ENCODE peak calls at places on chromosomes 11 and 22, in five cellular contexts. A is HCT116, Z is K562, I is GM23338, P is endothelial cell of umbilical vein. U is an unnamed sample.

GRCh38 chr11:944711-945470 is 19.2 kb downstream of the AP2A2 start:
- DNase-seq in P (no peak), A (no peak), I (peak), Z (peak), U (no peak)

GRCh38 chr11:21948876-21949275 is 244.0 kb upstream of the ANO5 start:
- DNase-seq in P (no peak), I (no peak), A (no peak), Z (no peak), U (no peak)

GRCh38 chr11:105109855-105110750 is 29.5 kb downstream of the CARD18 start:
- DNase-seq in I (no peak), A (no peak), P (peak), Z (no peak), U (no peak)

GRCh38 chr11:80782135-80782885 is 1341.5 kb upstream of the TENM4 start:
- DNase-seq in A (no peak), Z (no peak), P (no peak), I (peak), U (no peak)

GRCh38 chr22:29431986-29432385 is 6.4 kb upstream of the RFPL1 start:
- DNase-seq in Z (no peak), A (no peak), P (no peak), I (peak), U (no peak)

GRCh38 chr11:24820541-24820940 is 323.7 kb downstream of the LUZP2 start:
- DNase-seq in A (no peak), Z (no peak), P (no peak), I (no peak), U (no peak)

GRCh38 chr11:14300661-14301304 is 58.2 kb downstream of the RRAS2 start:
- DNase-seq in I (peak), A (peak), Z (peak), P (peak), U (peak)

GRCh38 chr11:36240178-36240577 is 49.0 kb downstream of the COMMD9 start:
- DNase-seq in P (no peak), I (no peak), A (no peak), Z (no peak), U (no peak)

GRCh38 chr11:32005786-32006406 is 85.0 kb upstream of the RCN1 start:
- DNase-seq in Z (no peak), I (no peak), A (no peak), P (no peak), U (no peak)

GRCh38 chr22:47474895-47475294 is 712.4 kb downstream of the TBC1D22A start:
- DNase-seq in A (no peak), Z (no peak), I (no peak), P (no peak), U (no peak)

GRCh38 chr11:81792416-81792815 is 941.2 kb downstream of the FAM181B start:
- DNase-seq in Z (no peak), P (no peak), I (no peak), A (no peak), U (no peak)

GRCh38 chr11:61701298-61701993 is 21.3 kb downstream of the DAGLA start:
- DNase-seq in I (peak), Z (peak), A (peak), P (peak), U (no peak)

GRCh38 chr22:41683616-41684015 is 5.1 kb downstream of the SNU13 start:
- DNase-seq in I (no peak), A (no peak), Z (no peak), P (no peak), U (no peak)

GRCh38 chr22:38069372-38070249 is 12.4 kb downstream of the PICK1 start:
- DNase-seq in P (peak), A (no peak), I (peak), Z (peak), U (no peak)

GRCh38 chr22:22709719-22710445 is 65.5 kb downstream of the GGTLC2 start:
- DNase-seq in I (peak), P (no peak), A (no peak), Z (peak), U (no peak)

GRCh38 chr11:47259178-47259977 is 1.6 kb downstream of the NR1H3 start:
- DNase-seq in I (peak), P (peak), Z (no peak), A (no peak), U (no peak)

GRCh38 chr11:106466441-106467190 is 389.2 kb downstream of the AASDHPPT start:
- DNase-seq in I (no peak), A (no peak), Z (no peak), P (no peak), U (no peak)

GRCh38 chr11:69301491-69302401 is 7.8 kb downstream of the MYEOV start:
- DNase-seq in Z (peak), A (peak), I (no peak), P (peak), U (no peak)

GRCh38 chr11:35857922-35858321 is 85.9 kb upstream of the LDLRAD3 start:
- DNase-seq in A (no peak), P (no peak), Z (no peak), I (no peak), U (no peak)

GRCh38 chr11:69650832-69651344 is 9.9 kb downstream of the CCND1 start:
- DNase-seq in I (no peak), P (no peak), Z (no peak), A (no peak), U (no peak)

GRCh38 chr11:121482231-121483129 is 29.7 kb upstream of the SORL1-AS1 start:
- DNase-seq in Z (no peak), P (peak), A (no peak), I (no peak), U (no peak)

GRCh38 chr11:109604506-109604905 is 182.5 kb downstream of the C11orf87 start:
- DNase-seq in P (no peak), Z (no peak), A (no peak), I (no peak), U (no peak)

GRCh38 chr11:27563201-27563600 is 56.6 kb upstream of the LIN7C start:
- DNase-seq in P (peak), I (no peak), A (no peak), Z (no peak), U (no peak)

GRCh38 chr11:68012843-68013610 is 2.9 kb downstream of the ALDH3B1 start:
- DNase-seq in A (peak), Z (no peak), P (no peak), I (no peak), U (no peak)

GRCh38 chr22:20624161-20624616 is 116.8 kb downstream of the MED15 start:
- DNase-seq in I (no peak), A (no peak), P (no peak), Z (no peak), U (no peak)

GRCh38 chr22:48071828-48072227 is 1309.4 kb downstream of the TBC1D22A start:
- DNase-seq in P (no peak), A (no peak), I (no peak), Z (no peak), U (no peak)

GRCh38 chr11:20162340-20162739 is 2.1 kb upstream of the DBX1 start:
- DNase-seq in A (no peak), Z (no peak), I (peak), P (no peak), U (no peak)

GRCh38 chr22:40324468-40325305 is 21.6 kb upstream of the ADSL start:
- DNase-seq in A (no peak), I (no peak), Z (no peak), P (no peak), U (no peak)

GRCh38 chr11:66324626-66325025 is 7.8 kb upstream of the CD248 start:
- DNase-seq in Z (no peak), I (no peak), P (no peak), A (no peak), U (no peak)

GRCh38 chr11:62103141-62103540 is 20.7 kb upstream of the INCENP start:
- DNase-seq in I (no peak), A (no peak), Z (no peak), P (no peak), U (no peak)

GRCh38 chr11:122809861-122810260 is 28.4 kb upstream of the CRTAM start:
- DNase-seq in P (no peak), Z (no peak), I (no peak), A (no peak), U (no peak)

GRCh38 chr11:122807731-122808485 is 30.4 kb upstream of the CRTAM start:
- DNase-seq in I (no peak), A (no peak), P (no peak), Z (no peak), U (no peak)

GRCh38 chr11:122804796-122805195 is 33.5 kb upstream of the CRTAM start:
- DNase-seq in I (no peak), Z (no peak), P (no peak), A (no peak), U (no peak)

GRCh38 chr11:122811721-122812120 is 26.6 kb upstream of the CRTAM start:
- DNase-seq in A (no peak), Z (no peak), P (no peak), I (no peak), U (no peak)

DNA sequence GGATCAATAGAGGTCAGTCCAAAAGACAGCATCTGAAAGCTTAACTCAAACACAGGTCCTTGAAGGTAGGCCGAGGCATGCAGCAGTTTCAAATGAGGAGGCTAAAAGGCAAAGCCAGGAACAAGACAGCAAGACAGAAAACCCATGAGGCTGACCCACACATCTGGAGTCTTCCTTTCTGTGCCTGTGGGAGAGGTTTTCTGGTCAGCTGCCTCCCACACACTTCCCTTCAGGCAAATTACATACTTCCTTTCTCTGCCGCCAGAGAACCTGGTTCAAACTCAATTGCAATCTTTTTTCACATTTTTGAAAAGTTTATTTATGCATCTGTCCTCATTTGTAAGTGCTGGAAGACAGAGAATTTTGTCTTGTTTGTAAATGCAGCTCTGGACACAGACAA is 29.8 kb upstream of the CRTAM start:
- DNase-seq in I (no peak), P (peak), Z (no peak), A (no peak), U (no peak)
- TF ChIP-seq POLR2AphosphoS5 in I (no peak), P (no peak), Z (no peak), A (no peak), U (no peak)

GRCh38 chr22:50170453-50171318 is at the start of gene PANX2:
- DNase-seq in A (no peak), P (no peak), Z (peak), I (peak), U (no peak)
- TF ChIP-seq EZH2 in A (no peak), P (no peak), Z (no peak), I (peak), U (no peak)

DNA sequence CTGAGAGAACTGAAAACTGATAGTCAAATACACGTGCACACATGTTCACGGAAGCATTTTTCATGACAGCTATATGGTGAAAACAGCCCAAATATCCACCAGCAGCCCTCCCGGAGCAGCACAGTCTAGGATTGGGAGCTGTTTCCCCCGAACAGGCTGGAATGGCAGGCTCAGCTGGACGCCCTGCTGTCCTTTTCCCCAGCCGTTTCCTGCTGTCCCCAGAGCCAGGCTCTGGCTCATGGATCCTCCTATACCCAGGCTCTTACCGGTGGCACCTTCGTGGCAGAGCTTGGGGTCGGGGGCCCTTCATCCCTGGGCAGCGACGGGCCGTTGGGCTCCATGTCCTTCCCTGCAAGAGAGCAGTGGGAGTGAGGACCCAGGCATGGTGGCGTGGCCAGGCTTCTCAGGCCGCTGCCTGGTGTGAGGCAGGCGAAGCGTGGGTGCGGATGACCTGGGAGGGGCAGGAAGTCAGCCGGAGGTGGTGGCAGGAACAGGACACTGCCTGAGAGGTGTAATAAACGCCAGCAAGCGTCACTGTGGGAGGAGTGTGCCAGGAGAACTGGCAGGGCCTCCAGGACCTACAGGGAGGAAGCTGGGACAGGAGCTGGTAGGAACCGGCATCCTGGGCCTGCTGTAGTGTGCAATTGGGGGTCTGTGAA is 38.8 kb downstream of the OSBPL5 start:
- DNase-seq in Z (no peak), A (peak), I (no peak), P (peak), U (no peak)
- TF ChIP-seq POLR2AphosphoS5 in Z (no peak), A (peak), I (no peak), P (no peak), U (no peak)

DNA sequence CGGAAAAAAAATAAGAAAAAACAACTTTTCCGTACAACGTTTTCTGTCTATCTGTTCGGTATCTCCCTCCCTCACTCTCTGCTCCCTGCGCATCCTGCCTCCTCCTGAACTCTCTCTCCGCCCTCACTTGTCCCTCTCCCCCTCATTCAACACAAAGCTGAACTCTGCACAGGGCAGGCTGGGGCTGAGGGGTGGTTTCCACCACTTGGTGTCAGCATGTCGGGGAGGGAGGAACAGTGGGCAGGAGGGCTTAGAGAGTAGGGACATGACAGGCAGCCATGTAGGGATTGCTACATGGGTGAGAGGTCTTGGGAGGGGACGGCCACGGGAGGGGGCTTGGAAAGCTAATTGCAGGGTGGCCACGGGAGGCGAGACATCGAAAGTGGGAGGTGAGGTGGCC is 17.6 kb downstream of the SLC22A12 start:
- DNase-seq in I (peak), Z (no peak), A (no peak), P (no peak), U (no peak)
- TF ChIP-seq EZH2 in I (no peak), Z (no peak), A (no peak), P (no peak), U (no peak)

GRCh38 chr11:11841121-11841604 is 609 bp upstream of the USP47 start:
- DNase-seq in Z (no peak), A (peak), P (no peak), I (peak), U (no peak)
- TF ChIP-seq POLR2AphosphoS5 in Z (no peak), A (no peak), P (no peak), I (no peak), U (no peak)

GRCh38 chr11:10777806-10778205 is 26.8 kb downstream of the CTR9 start:
- DNase-seq in I (no peak), A (no peak), P (no peak), Z (no peak), U (no peak)

GRCh38 chr11:10778217-10778970 is 27.3 kb downstream of the CTR9 start:
- DNase-seq in Z (no peak), P (no peak), A (no peak), I (no peak), U (no peak)

GRCh38 chr11:10780040-10780439 is 28.7 kb downstream of the EIF4G2 start:
- DNase-seq in A (no peak), P (no peak), I (no peak), Z (no peak), U (no peak)

GRCh38 chr11:10779086-10779485 is 28.0 kb downstream of the CTR9 start:
- DNase-seq in A (no peak), Z (no peak), I (no peak), P (no peak), U (no peak)

GRCh38 chr11:10777393-10777793 is 26.3 kb downstream of the CTR9 start:
- DNase-seq in I (no peak), P (no peak), A (no peak), Z (no peak), U (no peak)
- TF ChIP-seq EZH2 in I (no peak), P (no peak), A (no peak), Z (no peak), U (no peak)

DNA sequence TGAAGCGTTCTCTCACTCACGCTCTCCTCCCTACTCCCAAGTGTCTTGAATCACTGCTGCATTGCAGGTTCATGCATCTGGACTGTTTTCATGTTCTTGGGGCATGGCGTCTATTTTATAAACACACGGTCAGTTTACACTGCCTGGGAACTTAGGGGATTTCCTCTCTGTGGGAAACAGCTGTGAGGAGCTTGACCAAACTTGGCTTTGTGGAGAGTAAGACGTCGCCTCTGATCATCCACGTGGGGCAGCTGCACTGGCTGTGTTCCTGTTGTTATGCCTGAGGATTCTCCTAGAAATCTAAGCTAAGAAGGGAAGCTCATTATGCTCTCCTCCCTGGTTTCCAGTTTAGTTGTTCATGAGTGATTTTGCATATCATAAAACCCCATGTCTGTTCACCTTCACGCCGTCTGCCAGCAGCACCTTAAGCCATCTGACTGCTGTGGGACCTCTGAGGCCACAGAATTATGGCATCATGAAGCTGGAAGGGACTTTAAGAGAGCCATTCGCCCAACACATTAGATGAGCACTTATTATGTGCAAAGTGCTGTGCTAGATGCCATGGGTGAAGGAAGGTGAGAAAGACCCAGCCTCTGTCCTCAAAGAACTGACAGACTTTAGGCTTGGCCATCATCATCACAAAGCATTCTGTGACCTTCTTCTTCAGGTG is 38.8 kb upstream of the POU2AF1 start:
- DNase-seq in P (peak), Z (no peak), I (no peak), A (no peak), U (no peak)
- TF ChIP-seq POLR2AphosphoS5 in P (no peak), Z (no peak), I (no peak), A (no peak), U (no peak)

DNA sequence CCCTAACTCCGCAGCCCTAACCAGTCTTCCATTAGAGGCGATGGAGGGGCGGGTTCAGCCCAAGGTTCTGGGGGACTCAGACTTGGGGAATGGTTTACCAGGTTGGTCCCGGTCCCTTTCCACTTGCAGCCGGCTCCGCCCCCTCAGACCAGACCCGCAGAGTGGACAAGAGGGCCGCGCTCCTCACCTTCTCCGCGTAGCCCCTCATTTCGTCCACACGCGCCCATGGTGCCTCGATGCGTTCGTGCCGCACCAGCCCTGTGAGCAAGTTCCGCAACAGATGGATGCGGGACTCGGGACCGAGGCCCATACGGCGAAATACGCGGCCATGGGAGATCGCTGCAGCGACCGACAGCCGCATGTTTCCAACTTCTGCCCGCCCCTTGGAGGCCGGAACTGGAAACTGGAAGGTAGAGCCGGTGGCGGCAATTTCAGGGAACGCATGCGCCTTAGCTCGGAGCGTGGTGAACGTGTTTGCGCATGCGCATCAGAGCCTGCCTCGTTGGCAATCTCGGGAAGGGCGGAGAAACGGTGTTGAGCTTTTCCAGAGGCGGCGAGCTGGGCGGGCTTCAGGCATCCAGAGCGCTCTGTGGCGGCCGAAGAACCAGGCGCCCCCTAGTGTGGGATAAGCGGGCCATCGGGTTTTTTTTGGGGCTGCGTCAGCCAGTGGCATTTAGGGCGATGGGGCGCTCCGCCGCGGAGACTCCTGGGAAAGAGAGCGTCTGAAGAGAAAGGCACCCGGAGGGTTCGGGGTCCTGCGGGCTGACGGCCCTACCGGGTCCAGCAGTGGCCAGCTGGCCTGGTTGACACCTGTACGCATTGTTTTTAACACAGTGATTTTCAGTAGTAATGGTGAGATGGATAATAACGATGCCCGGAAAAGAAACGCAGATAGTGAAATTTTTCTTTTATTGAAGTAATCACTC is at the start of gene MRPL17:
- DNase-seq in P (peak), I (peak), Z (peak), A (peak), U (peak)
- TF ChIP-seq EZH2 in P (no peak), I (no peak), Z (no peak), A (no peak), U (no peak)

GRCh38 chr22:37012262-37012904 is 6.9 kb downstream of the TST start:
- DNase-seq in Z (no peak), I (no peak), P (no peak), A (no peak), U (no peak)
- TF ChIP-seq POLR2AphosphoS5 in Z (no peak), I (no peak), P (no peak), A (no peak), U (no peak)

GRCh38 chr22:17119481-17120202 is 1.5 kb downstream of the TMEM121B start:
- DNase-seq in P (no peak), A (no peak), Z (peak), I (peak), U (no peak)

GRCh38 chr22:17120711-17121234 is 387 bp downstream of the TMEM121B start:
- DNase-seq in Z (peak), A (no peak), I (peak), P (no peak), U (no peak)

GRCh38 chr22:17120281-17120680 is 879 bp downstream of the TMEM121B start:
- DNase-seq in I (peak), Z (peak), A (no peak), P (peak), U (no peak)

GRCh38 chr22:17118342-17118741 is 2.8 kb downstream of the TMEM121B start:
- DNase-seq in Z (no peak), A (no peak), P (no peak), I (no peak), U (no peak)

GRCh38 chr22:17121235-17122195 is at the start of gene TMEM121B:
- DNase-seq in P (peak), Z (peak), I (peak), A (no peak), U (no peak)
- TF ChIP-seq EZH2 in P (peak), Z (no peak), I (no peak), A (no peak), U (no peak)

U was measured in SK-N-MC.